ENCODE peak calls at places on chromosomes 4 and X, in eight cellular contexts. X is HCEC 1CT, J is SK-N-SH, C is H54, U is T-helper 1 cell, M is LoVo, H is GM23338, Z is NCI-H774. E is an unnamed sample.
A peak's percentile ranks its signal among the peaks of the same experiment; 100 is the strongest.

GRCh38 chr4:48906283-48907173 is at the start of gene OCIAD2:
- DNase-seq in X (no peak), U (peak; percentile 80), Z (peak; percentile 88), C (peak; percentile 35), H (peak; percentile 95), M (peak; percentile 85), J (peak; percentile 89), E (no peak)

GRCh38 chr4:2937146-2937857 is 25.9 kb downstream of the NOP14 start:
- DNase-seq in X (no peak), J (no peak), H (no peak), C (no peak), M (peak; percentile 63), U (no peak), Z (no peak), E (no peak)

GRCh38 chr4:143260750-143261149 is 75.9 kb upstream of the GAB1 start:
- DNase-seq in U (no peak), M (no peak), J (no peak), Z (no peak), X (no peak), C (no peak), H (no peak), E (no peak)

GRCh38 chr4:19194672-19195071 is 1057.0 kb upstream of the SLIT2 start:
- DNase-seq in C (no peak), Z (no peak), J (no peak), U (no peak), M (no peak), H (peak; percentile 84), X (no peak), E (no peak)

GRCh38 chr4:55444822-55445221 is 49.1 kb downstream of the TMEM165 start:
- DNase-seq in M (no peak), C (no peak), X (peak; percentile 16), J (no peak), H (no peak), Z (no peak), U (no peak), E (no peak)

GRCh38 chr4:21726255-21726815 is 222.2 kb downstream of the KCNIP4 start:
- DNase-seq in C (no peak), J (no peak), H (no peak), X (no peak), U (no peak), M (no peak), Z (no peak), E (no peak)

GRCh38 chrX:14922437-14922836 is 49.2 kb downstream of the MOSPD2 start:
- DNase-seq in M (no peak), H (no peak), C (no peak), J (no peak), X (peak; percentile 75), U (no peak), Z (no peak), E (peak; percentile 6)

GRCh38 chr4:151688003-151688784 is 72.6 kb downstream of the GATB start:
- DNase-seq in C (no peak), Z (no peak), U (no peak), H (no peak), J (no peak), X (no peak), M (no peak), E (no peak)

GRCh38 chr4:124970011-124970410 is 257.5 kb upstream of the ANKRD50 start:
- DNase-seq in J (no peak), Z (no peak), H (no peak), X (peak; percentile 56), U (no peak), M (no peak), C (no peak), E (no peak)

GRCh38 chr4:25215506-25215905 is 18.3 kb upstream of the PI4K2B start:
- DNase-seq in M (no peak), U (no peak), Z (no peak), J (no peak), H (peak; percentile 46), X (no peak), C (no peak), E (no peak)

GRCh38 chr4:102076622-102077021 is 268.7 kb downstream of the SLC39A8 start:
- DNase-seq in U (no peak), M (no peak), C (no peak), J (no peak), X (no peak), Z (no peak), H (no peak), E (no peak)

GRCh38 chrX:139204903-139205667 is 325.5 kb upstream of the F9 start:
- DNase-seq in C (no peak), J (peak; percentile 27), Z (no peak), X (peak; percentile 8), M (peak; percentile 1), H (peak; percentile 69), U (no peak), E (peak; percentile 3)

GRCh38 chr4:5609265-5610007 is 98.9 kb downstream of the EVC2 start:
- DNase-seq in H (no peak), C (no peak), X (no peak), U (no peak), M (no peak), J (no peak), Z (peak; percentile 94), E (no peak)

GRCh38 chrX:100409316-100410082 is 574 bp downstream of the PCDH19 start:
- DNase-seq in J (peak; percentile 30), Z (no peak), X (no peak), U (no peak), H (peak; percentile 35), C (no peak), M (no peak), E (no peak)

GRCh38 chrX:133983974-133984578 is 1.3 kb downstream of the GPC3 start:
- DNase-seq in H (peak; percentile 54), M (no peak), U (no peak), C (no peak), Z (no peak), J (no peak), X (no peak), E (no peak)

GRCh38 chr4:72909461-72909860 is 160.1 kb downstream of the COX18 start:
- DNase-seq in Z (no peak), C (no peak), J (peak; percentile 4), M (no peak), U (no peak), H (peak; percentile 77), X (no peak), E (no peak)

GRCh38 chr4:77697860-77698599 is 92.4 kb downstream of the CXCL13 start:
- DNase-seq in U (no peak), J (no peak), Z (peak; percentile 18), M (peak; percentile 24), X (peak; percentile 63), H (peak; percentile 79), C (no peak), E (no peak)

GRCh38 chr4:42280327-42281095 is 116.8 kb upstream of the SHISA3 start:
- DNase-seq in U (no peak), J (peak; percentile 58), X (peak; percentile 3), H (peak; percentile 75), C (no peak), Z (peak; percentile 12), M (no peak), E (no peak)

GRCh38 chr4:100462206-100462605 is 55.6 kb downstream of the EMCN start:
- DNase-seq in M (no peak), U (no peak), J (no peak), C (no peak), Z (no peak), X (peak; percentile 67), H (no peak), E (no peak)

GRCh38 chrX:1264556-1264955 is 4.1 kb upstream of the CSF2RA start:
- DNase-seq in X (no peak), J (no peak), H (no peak), M (no peak), C (no peak), U (no peak), Z (no peak), E (no peak)

GRCh38 chrX:148960060-148960459 is 459.6 kb downstream of the AFF2 start:
- DNase-seq in J (no peak), U (no peak), H (no peak), C (no peak), X (no peak), Z (no peak), M (no peak), E (no peak)

GRCh38 chr4:102416765-102417164 is 71.5 kb upstream of the SLC39A8 start:
- DNase-seq in J (no peak), C (no peak), X (no peak), M (no peak), H (no peak), Z (no peak), U (no peak), E (no peak)